ENCODE peak calls at places on chromosomes 1 and 21, in five cellular contexts. P is cardiac fibroblast; S is GM20000; O is Peyer's patch; I is CD4-positive, alpha-beta T cell. C is an unnamed sample.

GRCh38 chr1:244163861-244164562 is 112.9 kb downstream of the ZBTB18 start:
- DNase-seq in P (peak), I (no peak), S (no peak), O (no peak), C (no peak)

GRCh38 chr21:44829507-44830092 is 11.7 kb upstream of the SUMO3 start:
- DNase-seq in S (no peak), O (no peak), I (no peak), P (no peak), C (no peak)

GRCh38 chr21:41825216-41825615 is 53.9 kb downstream of the PRDM15 start:
- DNase-seq in P (no peak), S (no peak), O (no peak), I (no peak), C (no peak)

GRCh38 chr1:59123081-59123675 is 173.7 kb upstream of the FGGY start:
- DNase-seq in P (no peak), O (no peak), S (no peak), I (no peak), C (no peak)

GRCh38 chr1:157574836-157575235 is 22.5 kb upstream of the FCRL5 start:
- DNase-seq in P (no peak), O (no peak), S (no peak), I (no peak), C (no peak)

GRCh38 chr1:235253219-235253640 is 74.7 kb downstream of the ARID4B start:
- DNase-seq in O (peak), S (no peak), I (peak), P (peak), C (peak)

GRCh38 chr1:242008788-242009500 is 10.0 kb upstream of the MAP1LC3C start:
- DNase-seq in I (no peak), P (no peak), O (no peak), S (no peak), C (no peak)

GRCh38 chr21:29295066-29295650 is 3.6 kb upstream of the BACH1 start:
- DNase-seq in O (no peak), S (no peak), P (no peak), I (peak), C (no peak)

GRCh38 chr1:61828814-61829213 is 86.5 kb downstream of the PATJ start:
- DNase-seq in I (no peak), S (no peak), O (no peak), P (peak), C (no peak)

GRCh38 chr1:193115629-193116227 is 6.1 kb upstream of the CDC73 start:
- DNase-seq in S (no peak), O (no peak), P (peak), I (no peak), C (no peak)

GRCh38 chr1:42334240-42335049 is 590 bp downstream of the FOXJ3 start:
- DNase-seq in O (peak), S (peak), I (peak), P (peak), C (peak)

GRCh38 chr1:1539310-1540014 is 962 bp downstream of the TMEM240 start:
- DNase-seq in S (peak), I (no peak), O (no peak), P (peak), C (peak)

GRCh38 chr1:7915826-7916225 is 24.8 kb downstream of the TNFRSF9 start:
- DNase-seq in O (no peak), P (no peak), I (no peak), S (no peak), C (no peak)

GRCh38 chr1:6124746-6125365 is 55.3 kb downstream of the CHD5 start:
- DNase-seq in S (no peak), I (no peak), P (no peak), O (no peak), C (no peak)

GRCh38 chr1:91478693-91479234 is 21.9 kb upstream of the CDC7 start:
- DNase-seq in S (no peak), I (no peak), P (no peak), O (no peak), C (no peak)

GRCh38 chr1:218342091-218342490 is 3.0 kb upstream of the TGFB2 start:
- DNase-seq in I (no peak), P (no peak), O (no peak), S (no peak), C (no peak)

GRCh38 chr1:182641561-182641960 is 37.4 kb upstream of the RGS16 start:
- DNase-seq in S (no peak), O (no peak), P (no peak), I (no peak), C (no peak)

GRCh38 chr1:151371744-151372410 is 628 bp downstream of the SELENBP1 start:
- DNase-seq in S (no peak), I (no peak), P (peak), O (peak), C (no peak)

GRCh38 chr1:19222979-19223824 is 13.1 kb upstream of the UBR4 start:
- DNase-seq in P (peak), I (no peak), O (no peak), S (no peak), C (no peak)

GRCh38 chr1:32068891-32069590 is 3.7 kb upstream of the TMEM39B start:
- DNase-seq in O (no peak), I (no peak), S (no peak), P (peak), C (no peak)

GRCh38 chr1:18602533-18603211 is 28.0 kb upstream of the PAX7 start:
- DNase-seq in I (no peak), P (no peak), S (no peak), O (no peak), C (no peak)

GRCh38 chr1:82628887-82629286 is 828.2 kb downstream of the ADGRL2 start:
- DNase-seq in S (no peak), I (no peak), O (no peak), P (no peak), C (no peak)

GRCh38 chr1:207034998-207035397 is 2.4 kb upstream of the C1orf116 start:
- DNase-seq in I (no peak), P (peak), S (no peak), O (no peak), C (no peak)

GRCh38 chr1:21338568-21339401 is 48.5 kb upstream of the ECE1 start:
- DNase-seq in O (peak), P (peak), S (no peak), I (no peak), C (no peak)

GRCh38 chr1:157932082-157932481 is 61.4 kb upstream of the KIRREL1 start:
- DNase-seq in I (no peak), O (no peak), S (no peak), P (peak), C (no peak)

GRCh38 chr1:109432336-109432735 is 6.1 kb upstream of the PSMA5 start:
- DNase-seq in P (no peak), S (no peak), I (no peak), O (no peak), C (no peak)

GRCh38 chr1:187070076-187070475 is 241.3 kb downstream of the PLA2G4A start:
- DNase-seq in S (no peak), O (no peak), I (no peak), P (peak), C (no peak)

GRCh38 chr1:150567717-150568561 is 11.5 kb downstream of the MCL1 start:
- DNase-seq in P (peak), O (peak), S (no peak), I (peak), C (peak)

GRCh38 chr21:32572574-32573420 is 12.5 kb downstream of the TCP10L start:
- DNase-seq in S (no peak), O (peak), I (no peak), P (no peak), C (no peak)

GRCh38 chr1:165257969-165258459 is 98.5 kb downstream of the LMX1A start:
- DNase-seq in I (peak), O (peak), P (peak), S (peak), C (peak)

GRCh38 chr1:12052008-12052573 is 11.0 kb upstream of the TNFRSF8 start:
- DNase-seq in P (peak), S (peak), O (peak), I (no peak), C (peak)

GRCh38 chr21:15182731-15183130 is 117.9 kb upstream of the NRIP1 start:
- DNase-seq in S (no peak), O (no peak), I (no peak), P (no peak), C (no peak)

GRCh38 chr1:204924013-204924759 is 53.5 kb downstream of the NFASC start:
- DNase-seq in P (peak), I (no peak), S (no peak), O (no peak), C (no peak)

GRCh38 chr1:32889731-32890278 is 3.5 kb downstream of the HPCA start:
- DNase-seq in I (no peak), P (no peak), S (no peak), O (no peak), C (no peak)

GRCh38 chr1:201662646-201663045 is 123.7 kb downstream of the NAV1 start:
- DNase-seq in P (no peak), I (no peak), S (no peak), O (no peak), C (no peak)

GRCh38 chr1:76546354-76546933 is 320.8 kb upstream of the ST6GALNAC5 start:
- DNase-seq in P (no peak), I (no peak), O (no peak), S (no peak), C (no peak)

GRCh38 chr1:166701603-166702090 is 137.6 kb upstream of the POGK start:
- DNase-seq in S (no peak), P (no peak), O (no peak), I (no peak), C (no peak)

GRCh38 chr1:207418336-207418735 is 35.8 kb upstream of the CR2 start:
- DNase-seq in I (no peak), P (no peak), S (no peak), O (no peak), C (peak)

DNA sequence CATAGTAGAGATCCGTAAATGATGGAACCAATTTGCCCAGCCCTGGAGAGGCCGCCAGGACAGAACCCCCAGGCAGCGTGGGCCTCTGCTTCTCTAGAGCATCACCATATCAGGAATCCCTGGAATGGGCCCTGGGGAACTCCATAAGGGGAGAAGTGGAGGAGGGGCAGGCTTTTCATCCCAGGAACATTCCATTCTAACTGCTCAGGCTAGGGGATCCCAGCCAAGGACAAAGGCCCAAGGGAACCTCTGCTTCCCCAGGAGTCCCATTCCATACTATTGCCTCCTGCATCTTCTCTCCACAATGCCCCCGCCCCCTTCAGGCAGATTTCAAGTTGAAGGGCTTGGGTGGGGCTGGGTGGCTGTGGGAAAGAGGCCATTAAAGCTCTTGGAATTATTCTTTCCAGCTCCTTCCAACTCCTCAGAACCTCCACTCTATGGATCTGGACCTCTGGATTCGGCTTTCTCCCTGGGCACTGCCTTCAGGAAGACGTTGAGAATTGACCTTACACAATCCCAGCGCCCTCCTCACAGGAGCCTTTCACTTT is 6.0 kb downstream of the TRNP1 start:
- DNase-seq in S (no peak), P (peak), I (no peak), O (peak), C (no peak)
- TF ChIP-seq CTCF in S (no peak), P (peak), I (no peak), O (no peak), C (no peak)

DNA sequence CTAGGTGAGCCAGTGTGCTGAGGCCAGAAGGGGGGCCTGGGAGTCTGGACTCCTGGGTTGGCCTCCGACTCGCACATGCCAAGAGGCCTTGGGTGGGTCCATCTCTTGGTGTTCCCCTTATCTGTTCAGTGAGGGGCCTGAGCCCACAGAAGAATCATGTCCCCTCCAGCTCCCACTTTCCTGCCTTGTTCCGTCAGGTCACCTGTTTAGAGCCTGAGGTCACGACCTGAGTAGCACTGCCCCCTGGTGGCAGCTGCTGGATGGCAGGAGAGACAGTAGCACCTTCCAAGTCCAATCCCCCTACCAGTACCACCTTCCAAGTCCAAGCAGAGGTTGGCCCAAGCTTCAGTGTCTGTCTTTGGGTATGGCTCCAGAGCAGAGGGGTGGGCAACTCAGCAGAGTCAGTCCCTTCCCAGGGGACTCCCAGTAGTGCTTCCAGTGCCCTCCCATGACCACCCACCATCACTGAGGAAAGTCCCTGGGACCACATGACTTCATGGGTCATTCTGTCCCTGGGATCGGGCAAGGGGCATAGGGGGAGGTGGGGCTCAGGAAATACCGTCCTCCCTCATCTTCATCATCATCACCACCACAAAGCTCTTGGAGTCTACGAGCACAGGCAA is 241.7 kb downstream of the TRABD2B start:
- DNase-seq in S (peak), O (peak), I (peak), P (no peak), C (peak)
- TF ChIP-seq CTCF in S (peak), O (peak), I (peak), P (peak), C (peak)

DNA sequence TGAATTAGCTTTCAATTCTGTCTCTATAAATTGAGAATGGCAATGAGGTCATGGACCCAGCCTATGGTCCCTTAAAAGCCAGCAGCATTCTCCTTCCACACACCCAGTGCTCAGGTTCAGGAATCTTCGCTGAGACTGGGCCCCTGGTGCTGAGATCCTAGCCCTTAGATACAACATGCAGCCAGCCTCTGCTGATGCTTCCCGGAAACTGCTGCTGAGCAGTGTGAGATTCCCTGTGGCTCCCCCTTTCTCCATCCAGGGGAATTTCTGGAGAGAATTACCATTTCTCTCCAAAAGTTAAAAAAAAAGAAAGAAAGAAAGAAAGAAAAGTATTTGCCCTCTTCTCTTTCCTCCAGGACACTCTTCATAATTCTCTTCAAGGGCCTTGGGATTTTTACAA is 31.7 kb upstream of the RALGPS2 start:
- DNase-seq in P (no peak), S (no peak), O (no peak), I (no peak), C (no peak)
- TF ChIP-seq CTCF in P (no peak), S (no peak), O (no peak), I (no peak), C (no peak)

DNA sequence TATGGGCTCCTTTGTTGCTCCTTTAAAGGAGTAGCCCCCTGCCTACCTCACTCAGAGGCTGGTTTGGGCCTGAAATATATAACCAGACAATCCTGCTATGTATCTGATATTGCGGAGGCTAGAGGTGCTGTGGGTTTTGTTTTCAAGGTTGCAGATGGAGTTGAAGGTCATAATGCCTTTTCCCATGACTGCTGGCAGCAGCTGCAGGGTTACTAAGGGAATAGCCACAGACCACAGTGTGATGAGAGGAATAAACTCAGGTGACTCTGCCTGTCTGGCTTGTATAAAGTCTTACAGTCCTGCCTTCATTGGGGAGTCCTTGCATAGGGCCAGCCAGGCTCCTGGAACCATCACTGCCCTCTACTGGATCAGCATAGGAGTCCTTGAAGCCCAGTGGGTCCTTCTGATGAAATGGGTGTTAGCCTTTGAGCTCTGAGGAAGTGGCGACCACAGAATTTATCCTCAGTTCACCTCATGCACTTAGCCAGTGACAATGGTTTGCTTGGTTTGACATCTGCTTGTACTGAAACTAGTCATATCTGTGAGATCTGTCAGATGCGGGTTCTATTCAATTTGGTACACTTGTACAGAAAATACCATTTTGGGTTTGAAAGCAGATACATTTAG is 174.4 kb upstream of the HMCN1 start:
- DNase-seq in S (peak), O (peak), I (peak), P (peak), C (peak)
- TF ChIP-seq CTCF in S (peak), O (no peak), I (no peak), P (peak), C (peak)

GRCh38 chr1:55062801-55063561 is 23.6 kb downstream of the PCSK9 start:
- DNase-seq in O (no peak), S (no peak), I (no peak), P (no peak), C (peak)

GRCh38 chr1:55065649-55066048 is 26.3 kb downstream of the PCSK9 start:
- DNase-seq in I (no peak), O (no peak), P (no peak), S (no peak), C (no peak)

GRCh38 chr1:55064861-55065263 is 25.5 kb downstream of the PCSK9 start:
- DNase-seq in S (no peak), P (peak), O (no peak), I (no peak), C (no peak)

GRCh38 chr1:55063562-55063942 is 24.2 kb downstream of the PCSK9 start:
- DNase-seq in P (no peak), O (no peak), S (no peak), I (no peak), C (peak)

DNA sequence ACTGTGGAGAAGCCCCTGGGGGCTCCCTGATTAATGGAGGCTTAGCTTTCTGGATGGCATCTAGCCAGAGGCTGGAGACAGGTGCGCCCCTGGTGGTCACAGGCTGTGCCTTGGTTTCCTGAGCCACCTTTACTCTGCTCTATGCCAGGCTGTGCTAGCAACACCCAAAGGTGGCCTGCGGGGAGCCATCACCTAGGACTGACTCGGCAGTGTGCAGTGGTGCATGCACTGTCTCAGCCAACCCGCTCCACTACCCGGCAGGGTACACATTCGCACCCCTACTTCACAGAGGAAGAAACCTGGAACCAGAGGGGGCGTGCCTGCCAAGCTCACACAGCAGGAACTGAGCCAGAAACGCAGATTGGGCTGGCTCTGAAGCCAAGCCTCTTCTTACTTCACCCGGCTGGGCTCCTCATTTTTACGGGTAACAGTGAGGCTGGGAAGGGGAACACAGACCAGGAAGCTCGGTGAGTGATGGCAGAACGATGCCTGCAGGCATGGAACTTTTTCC is 24.8 kb downstream of the PCSK9 start:
- DNase-seq in O (no peak), I (no peak), S (peak), P (peak), C (no peak)
- TF ChIP-seq CTCF in O (no peak), I (no peak), S (peak), P (peak), C (no peak)

GRCh38 chr1:16021681-16022080 is at the start of gene CLCNKA:
- DNase-seq in P (no peak), O (no peak), I (no peak), S (no peak), C (no peak)
- TF ChIP-seq CTCF in P (no peak), O (no peak), I (no peak), S (no peak), C (no peak)

GRCh38 chr1:65434255-65434654 is 13.8 kb downstream of the LEPR start:
- DNase-seq in I (no peak), O (no peak), P (no peak), S (no peak), C (no peak)
- TF ChIP-seq CTCF in I (peak), O (no peak), P (no peak), S (no peak), C (no peak)

DNA sequence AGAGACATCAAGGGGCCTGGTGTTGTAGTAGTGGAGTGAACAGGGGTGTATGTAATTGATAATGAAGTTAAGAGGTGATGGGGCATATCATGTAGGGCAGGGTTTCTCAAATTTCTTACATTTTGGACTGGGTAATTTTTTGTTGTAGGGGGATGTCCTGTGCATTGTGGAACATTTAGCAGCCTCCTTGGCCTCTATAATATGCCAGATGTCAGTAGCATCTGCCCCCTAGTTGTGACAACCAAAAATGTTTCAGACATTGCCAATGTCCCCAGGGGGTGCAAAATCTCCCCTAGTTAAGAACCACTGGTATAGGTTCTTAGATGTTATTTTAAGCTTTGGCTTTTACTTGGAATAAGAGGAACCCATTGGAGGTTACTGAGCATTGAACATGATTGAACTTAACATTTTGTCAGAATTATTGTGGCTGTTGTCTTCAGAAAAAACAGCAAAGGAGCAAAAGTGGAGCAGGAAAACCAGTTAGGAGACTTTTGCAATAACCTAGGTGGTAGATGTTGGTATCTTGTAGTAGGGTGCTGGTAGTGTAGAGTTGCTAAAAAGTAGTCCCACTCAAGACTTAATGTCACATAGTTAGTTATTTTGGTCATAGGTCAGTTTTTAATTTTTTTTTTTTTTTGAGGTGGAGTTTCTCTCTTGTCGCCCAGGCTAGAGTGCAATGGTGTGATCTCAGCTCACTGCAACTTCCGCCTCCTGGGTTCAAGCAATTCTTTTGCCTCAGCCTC is 6.2 kb downstream of the ZNF326 start:
- DNase-seq in S (no peak), O (no peak), P (no peak), I (no peak), C (no peak)
- TF ChIP-seq CTCF in S (no peak), O (no peak), P (no peak), I (no peak), C (peak)